ENCODE peak calls at places on chromosomes 1 and 21, in ten cellular contexts. L is IMR-90, A is GM23248, K is PC-3, O is mesendoderm, M is neural progenitor cell, D is astrocyte, J is mammary epithelial cell, N is neuronal stem cell, U is H9. Y is an unnamed sample. For H3K4me1, the result is how much of the 10 kb centered on the place peaks cover.

GRCh38 chr1:156805766-156806511 is 10.7 kb downstream of the SH2D2A start:
- DNase-seq in L (peak), A (peak), K (no peak), O (no peak), M (no peak), D (peak), J (peak), N (no peak), U (no peak), Y (no peak)

GRCh38 chr1:31978853-31979400 is 34.7 kb upstream of the KHDRBS1 start:
- DNase-seq in L (no peak), A (no peak), K (no peak), O (peak), M (peak), D (no peak), J (no peak), N (no peak), U (peak), Y (no peak)

GRCh38 chr1:39080884-39081265 is 54.7 kb downstream of the NDUFS5 start:
- DNase-seq in L (no peak), A (no peak), K (no peak), O (no peak), M (peak), D (no peak), J (no peak), N (peak), U (peak), Y (no peak)

GRCh38 chr1:51354417-51354816 is 24.1 kb upstream of the TTC39A start:
- DNase-seq in L (no peak), A (no peak), K (no peak), O (no peak), M (no peak), D (no peak), J (no peak), N (no peak), U (no peak), Y (no peak)

GRCh38 chr1:27832762-27833161 is 2.2 kb downstream of the PPP1R8 start:
- DNase-seq in L (peak), A (peak), K (peak), O (no peak), M (no peak), D (peak), J (peak), N (no peak), U (no peak), Y (no peak)

GRCh38 chr1:8015809-8016165 is 10.3 kb downstream of the ERRFI1 start:
- DNase-seq in L (no peak), A (peak), K (peak), O (no peak), M (no peak), D (no peak), J (no peak), N (no peak), U (no peak), Y (no peak)

GRCh38 chr1:45205910-45206721 is at the start of gene ZSWIM5:
- DNase-seq in L (peak), A (peak), K (peak), O (peak), M (peak), D (peak), J (peak), N (peak), U (peak), Y (peak)

GRCh38 chr1:150549496-150550221 is 451 bp downstream of the ADAMTSL4 start:
- DNase-seq in L (no peak), A (peak), K (no peak), O (peak), M (peak), D (no peak), J (no peak), N (no peak), U (peak), Y (no peak)

GRCh38 chr1:41331546-41331917 is 29.7 kb upstream of the FOXO6 start:
- DNase-seq in L (no peak), A (no peak), K (no peak), O (no peak), M (no peak), D (no peak), J (no peak), N (no peak), U (no peak), Y (no peak)

GRCh38 chr1:33137800-33138199 is 44.0 kb downstream of the TRIM62 start:
- DNase-seq in L (peak), A (peak), K (no peak), O (peak), M (peak), D (no peak), J (no peak), N (peak), U (peak), Y (no peak)

GRCh38 chr1:2840036-2840809 is 38.7 kb upstream of the TTC34 start:
- DNase-seq in L (no peak), A (no peak), K (no peak), O (peak), M (no peak), D (no peak), J (no peak), N (no peak), U (no peak), Y (no peak)

GRCh38 chr21:38596264-38597042 is 98.2 kb upstream of the ERG start:
- DNase-seq in L (no peak), A (peak), K (peak), O (no peak), M (no peak), D (peak), J (peak), N (no peak), U (no peak), Y (no peak)

GRCh38 chr1:204746838-204747442 is 61.4 kb upstream of the LRRN2 start:
- DNase-seq in L (peak), A (peak), K (peak), O (peak), M (peak), D (peak), J (peak), N (peak), U (peak), Y (peak)

GRCh38 chr1:21552715-21553114 is 43.5 kb downstream of the ALPL start:
- DNase-seq in L (peak), A (peak), K (no peak), O (peak), M (no peak), D (peak), J (peak), N (no peak), U (no peak), Y (no peak)

GRCh38 chr1:30707412-30708360 is 15.7 kb downstream of the MATN1 start:
- DNase-seq in L (peak), A (peak), K (peak), O (peak), M (peak), D (no peak), J (peak), N (peak), U (peak), Y (peak)

GRCh38 chr1:68221971-68222355 is 10.4 kb downstream of the WLS start:
- DNase-seq in L (peak), A (peak), K (peak), O (no peak), M (no peak), D (peak), J (peak), N (no peak), U (no peak), Y (no peak)

GRCh38 chr1:43274804-43275180 is 5.0 kb downstream of the TMEM125 start:
- DNase-seq in L (no peak), A (no peak), K (no peak), O (no peak), M (no peak), D (no peak), J (no peak), N (no peak), U (no peak), Y (no peak)

GRCh38 chr1:16139473-16139962 is 16.4 kb downstream of the EPHA2 start:
- DNase-seq in L (peak), A (peak), K (peak), O (peak), M (no peak), D (peak), J (peak), N (no peak), U (no peak), Y (no peak)

GRCh38 chr1:35807614-35808375 is at the start of gene AGO4:
- DNase-seq in L (peak), A (peak), K (peak), O (peak), M (peak), D (peak), J (peak), N (peak), U (peak), Y (peak)

GRCh38 chr1:59645893-59646292 is 168.9 kb upstream of the HOOK1 start:
- DNase-seq in L (peak), A (peak), K (no peak), O (peak), M (no peak), D (peak), J (no peak), N (no peak), U (no peak), Y (no peak)

GRCh38 chr1:198096390-198096789 is 60.4 kb upstream of the NEK7 start:
- DNase-seq in L (peak), A (peak), K (no peak), O (peak), M (peak), D (peak), J (no peak), N (no peak), U (no peak), Y (no peak)

GRCh38 chr1:181094402-181094801 is 5.9 kb downstream of the IER5 start:
- DNase-seq in L (no peak), A (no peak), K (no peak), O (no peak), M (no peak), D (no peak), J (no peak), N (no peak), U (no peak), Y (no peak)

GRCh38 chr1:109509176-109510134 is at the start of gene AMIGO1:
- DNase-seq in L (peak), A (peak), K (peak), O (peak), M (peak), D (no peak), J (peak), N (peak), U (peak), Y (peak)

GRCh38 chr1:98677288-98677687 is 15.8 kb downstream of the SNX7 start:
- DNase-seq in L (peak), A (peak), K (peak), O (no peak), M (no peak), D (peak), J (peak), N (no peak), U (no peak), Y (no peak)

GRCh38 chr1:229913491-229913890 is 153.5 kb upstream of the GALNT2 start:
- DNase-seq in L (no peak), A (no peak), K (no peak), O (no peak), M (no peak), D (no peak), J (no peak), N (no peak), U (no peak), Y (no peak)

GRCh38 chr1:206466840-206467649 is 3.2 kb upstream of the IKBKE start:
- DNase-seq in L (no peak), A (no peak), K (no peak), O (no peak), M (no peak), D (no peak), J (no peak), N (no peak), U (no peak), Y (no peak)

GRCh38 chr1:71080178-71080781 is 555 bp downstream of the ZRANB2 start:
- DNase-seq in L (peak), A (peak), K (no peak), O (peak), M (peak), D (no peak), J (peak), N (no peak), U (no peak), Y (peak)

DNA sequence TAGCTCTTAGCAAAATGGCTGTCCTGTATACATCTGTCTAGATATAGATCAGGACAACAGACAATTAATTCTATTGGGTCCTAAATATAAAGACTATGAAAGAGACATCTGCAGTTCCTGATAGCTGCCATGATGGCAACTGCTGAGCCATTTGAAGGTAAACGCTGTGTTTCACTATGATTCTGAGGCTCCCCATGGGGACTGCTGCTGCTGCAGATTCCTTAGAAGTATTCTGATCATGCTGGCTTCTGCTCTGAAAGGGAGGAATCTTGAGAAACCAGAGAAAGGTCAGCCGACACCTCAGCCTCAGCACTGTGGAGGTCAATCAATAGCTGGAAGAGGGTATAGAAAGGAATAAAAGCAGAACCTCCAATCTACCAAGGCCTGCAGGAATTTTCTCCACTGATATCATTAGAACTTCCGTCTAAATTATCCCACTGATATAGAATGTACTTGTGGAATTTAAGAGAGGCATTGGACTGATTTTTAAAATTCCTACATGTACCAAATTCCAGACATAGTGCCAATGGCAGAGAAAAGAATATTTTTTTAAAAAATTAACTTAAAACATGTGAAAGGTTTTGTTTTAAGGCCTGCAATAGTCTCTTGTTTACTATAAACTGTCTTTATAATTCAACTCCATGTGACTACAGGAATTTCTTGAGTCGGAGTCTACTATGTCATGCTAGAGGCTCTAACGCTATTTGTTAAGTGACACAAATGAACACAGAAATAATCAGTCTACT is 53.2 kb downstream of the DDAH1 start:
- DNase-seq in L (no peak), A (peak), K (no peak), O (peak), M (peak), D (peak), J (no peak), N (no peak), U (no peak), Y (no peak)
- H3K27ac ChIP-seq in L (peak), A (peak), K (no peak), O (no peak), M (no peak), D (no peak), J (no peak), N (peak), U (no peak), Y (no peak)

DNA sequence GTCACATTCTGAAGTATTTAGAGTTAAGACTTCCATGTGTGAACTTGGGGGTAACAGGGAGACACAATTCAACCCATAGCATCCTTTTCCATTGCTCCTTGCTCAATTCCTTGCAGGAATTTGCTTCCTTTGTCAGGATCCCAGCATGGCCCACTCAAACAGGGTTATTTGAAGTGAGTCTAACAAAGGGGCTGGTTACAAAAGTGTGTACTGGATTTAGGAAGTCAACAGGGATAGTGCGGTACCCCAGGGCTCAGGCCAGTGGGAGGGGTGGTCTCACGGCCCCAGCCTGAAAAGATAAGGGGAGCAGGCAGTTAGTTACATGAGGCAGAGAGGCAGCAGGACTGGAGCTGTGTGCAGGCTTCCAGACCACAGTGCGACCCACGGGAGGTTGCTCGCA is 14.4 kb downstream of the LRRC38 start:
- DNase-seq in L (no peak), A (no peak), K (no peak), O (no peak), M (peak), D (no peak), J (no peak), N (no peak), U (no peak), Y (no peak)
- H3K4me1 ChIP-seq in L (under half), A (under half), K (under half), O (under half), M (under half), D (under half), J (under half), N (under half), U (under half), Y (under half)

GRCh38 chr1:233904979-233905415 is 521 bp downstream of the SLC35F3 start:
- DNase-seq in L (no peak), A (peak), K (peak), O (peak), M (no peak), D (peak), J (peak), N (no peak), U (no peak), Y (no peak)
- H3K9ac ChIP-seq in L (no peak), A (no peak), K (peak), O (peak), M (peak), D (peak), J (peak), N (peak), U (no peak), Y (no peak)

GRCh38 chr1:210655511-210655910 is 326.8 kb downstream of the HHAT start:
- DNase-seq in L (peak), A (no peak), K (no peak), O (no peak), M (no peak), D (peak), J (no peak), N (no peak), U (no peak), Y (no peak)
- H3K27ac ChIP-seq in L (no peak), A (no peak), K (no peak), O (no peak), M (peak), D (no peak), J (no peak), N (peak), U (no peak), Y (no peak)